ENCODE peak calls at places on chromosomes 6 and 20, in five cellular contexts. One of them, this sample, is unnamed.

GRCh38 chr20:34066476-34067090 is 45.5 kb downstream of the EIF2S2 start:
- DNase-seq in activated naive CD4-positive, alpha-beta T cell treated with anti-CD3 and anti-CD28 coated beads for 36 hours: no peak
- DNase-seq in islet precursor cell: no peak
- DNase-seq in fibroblast of the conjunctiva: peak; percentile 60
- DNase-seq in NCI-H226: peak; percentile 55
- DNase-seq in this sample: no peak

GRCh38 chr20:62103508-62104233 is 18.6 kb upstream of the LSM14B start:
- DNase-seq in activated naive CD4-positive, alpha-beta T cell treated with anti-CD3 and anti-CD28 coated beads for 36 hours: no peak
- DNase-seq in fibroblast of the conjunctiva: no peak
- DNase-seq in islet precursor cell: no peak
- DNase-seq in NCI-H226: no peak
- DNase-seq in this sample: no peak

GRCh38 chr6:168071620-168072019 is 7.4 kb downstream of the FRMD1 start:
- DNase-seq in activated naive CD4-positive, alpha-beta T cell treated with anti-CD3 and anti-CD28 coated beads for 36 hours: no peak
- DNase-seq in fibroblast of the conjunctiva: no peak
- DNase-seq in islet precursor cell: peak; percentile 70
- DNase-seq in NCI-H226: no peak
- DNase-seq in this sample: no peak

GRCh38 chr20:16262594-16262993 is 310.7 kb downstream of the KIF16B start:
- DNase-seq in islet precursor cell: peak; percentile 27
- DNase-seq in NCI-H226: no peak
- DNase-seq in activated naive CD4-positive, alpha-beta T cell treated with anti-CD3 and anti-CD28 coated beads for 36 hours: no peak
- DNase-seq in fibroblast of the conjunctiva: no peak
- DNase-seq in this sample: no peak

GRCh38 chr6:38326837-38327236 is 312.9 kb downstream of the BTBD9 start:
- DNase-seq in islet precursor cell: no peak
- DNase-seq in NCI-H226: no peak
- DNase-seq in fibroblast of the conjunctiva: no peak
- DNase-seq in activated naive CD4-positive, alpha-beta T cell treated with anti-CD3 and anti-CD28 coated beads for 36 hours: no peak
- DNase-seq in this sample: no peak

GRCh38 chr6:133682506-133683290 is 206.2 kb upstream of the TCF21 start:
- DNase-seq in activated naive CD4-positive, alpha-beta T cell treated with anti-CD3 and anti-CD28 coated beads for 36 hours: no peak
- DNase-seq in NCI-H226: no peak
- DNase-seq in fibroblast of the conjunctiva: no peak
- DNase-seq in islet precursor cell: no peak
- DNase-seq in this sample: no peak

GRCh38 chr6:33453361-33454008 is 891 bp upstream of the ZBTB9 start:
- DNase-seq in islet precursor cell: no peak
- DNase-seq in NCI-H226: no peak
- DNase-seq in activated naive CD4-positive, alpha-beta T cell treated with anti-CD3 and anti-CD28 coated beads for 36 hours: no peak
- DNase-seq in fibroblast of the conjunctiva: no peak
- DNase-seq in this sample: no peak

GRCh38 chr6:74657033-74657432 is 548.8 kb downstream of the COL12A1 start:
- DNase-seq in islet precursor cell: no peak
- DNase-seq in activated naive CD4-positive, alpha-beta T cell treated with anti-CD3 and anti-CD28 coated beads for 36 hours: no peak
- DNase-seq in NCI-H226: no peak
- DNase-seq in fibroblast of the conjunctiva: no peak
- DNase-seq in this sample: no peak

GRCh38 chr6:37705239-37706051 is 7.8 kb upstream of the MDGA1 start:
- DNase-seq in fibroblast of the conjunctiva: peak; percentile 77
- DNase-seq in NCI-H226: no peak
- DNase-seq in activated naive CD4-positive, alpha-beta T cell treated with anti-CD3 and anti-CD28 coated beads for 36 hours: peak; percentile 71
- DNase-seq in islet precursor cell: peak; percentile 95
- DNase-seq in this sample: peak; percentile 42

GRCh38 chr6:28981391-28981832 is 23.7 kb downstream of the ZNF311 start:
- DNase-seq in activated naive CD4-positive, alpha-beta T cell treated with anti-CD3 and anti-CD28 coated beads for 36 hours: peak; percentile 83
- DNase-seq in islet precursor cell: peak; percentile 67
- DNase-seq in fibroblast of the conjunctiva: peak; percentile 45
- DNase-seq in NCI-H226: peak; percentile 54
- DNase-seq in this sample: no peak

GRCh38 chr6:84728602-84729001 is 35.8 kb downstream of the TBX18 start:
- DNase-seq in fibroblast of the conjunctiva: peak; percentile 34
- DNase-seq in NCI-H226: peak; percentile 33
- DNase-seq in activated naive CD4-positive, alpha-beta T cell treated with anti-CD3 and anti-CD28 coated beads for 36 hours: no peak
- DNase-seq in islet precursor cell: no peak
- DNase-seq in this sample: no peak

GRCh38 chr20:7696311-7696710 is 243.9 kb downstream of the HAO1 start:
- DNase-seq in islet precursor cell: no peak
- DNase-seq in NCI-H226: peak; percentile 17
- DNase-seq in fibroblast of the conjunctiva: no peak
- DNase-seq in activated naive CD4-positive, alpha-beta T cell treated with anti-CD3 and anti-CD28 coated beads for 36 hours: no peak
- DNase-seq in this sample: no peak